ENCODE peak calls at places on chromosomes 4 and X, in ten cellular contexts. S, D, I, X, U, O, V, W, B and C are unnamed samples.

GRCh38 chr4:33837043-33837442 is 2407.3 kb downstream of the ARAP2 start:
- DNase-seq in S (no peak), D (peak; percentile 2), I (no peak), X (peak; percentile 4), U (peak; percentile 6), O (no peak), V (peak; percentile 80), W (no peak), B (no peak), C (peak; percentile 40)

GRCh38 chrX:9539611-9540387 is 74.9 kb downstream of the TBL1X start:
- DNase-seq in S (no peak), D (no peak), I (no peak), X (no peak), U (no peak), O (no peak), V (no peak), W (no peak), B (no peak), C (no peak)

GRCh38 chrX:18755651-18756050 is 48.2 kb downstream of the PPEF1 start:
- DNase-seq in S (no peak), D (no peak), I (no peak), X (peak; percentile 28), U (no peak), O (no peak), V (no peak), W (no peak), B (no peak), C (no peak)

GRCh38 chr4:138034871-138035270 is 207.3 kb downstream of the SLC7A11 start:
- DNase-seq in S (peak; percentile 1), D (peak; percentile 85), I (no peak), X (peak; percentile 67), U (peak; percentile 79), O (no peak), V (peak; percentile 87), W (no peak), B (no peak), C (no peak)

GRCh38 chr4:178275671-178276360 is 833.6 kb upstream of the AGA start:
- DNase-seq in S (no peak), D (no peak), I (no peak), X (no peak), U (peak; percentile 4), O (no peak), V (no peak), W (no peak), B (no peak), C (peak; percentile 3)

GRCh38 chrX:53313746-53314105 is 32.3 kb upstream of the IQSEC2 start:
- DNase-seq in S (no peak), D (no peak), I (no peak), X (no peak), U (no peak), O (no peak), V (no peak), W (no peak), B (no peak), C (no peak)

GRCh38 chrX:19535481-19535880 is 20.2 kb upstream of the MAP3K15 start:
- DNase-seq in S (peak; percentile 41), D (peak; percentile 8), I (no peak), X (no peak), U (peak; percentile 34), O (no peak), V (peak; percentile 24), W (no peak), B (no peak), C (no peak)

GRCh38 chrX:151988706-151989299 is 14.3 kb upstream of the GABRE start:
- DNase-seq in S (no peak), D (no peak), I (no peak), X (no peak), U (no peak), O (no peak), V (no peak), W (no peak), B (no peak), C (no peak)

GRCh38 chr4:63275491-63275890 is 1133.8 kb downstream of the TECRL start:
- DNase-seq in S (no peak), D (no peak), I (no peak), X (no peak), U (no peak), O (no peak), V (no peak), W (no peak), B (no peak), C (no peak)

GRCh38 chr4:89640620-89641366 is 196.2 kb downstream of the SNCA start:
- DNase-seq in S (peak; percentile 63), D (no peak), I (no peak), X (no peak), U (peak; percentile 8), O (no peak), V (peak; percentile 49), W (no peak), B (peak; percentile 17), C (peak; percentile 25)

GRCh38 chrX:10239611-10240064 is 82.9 kb downstream of the CLCN4 start:
- DNase-seq in S (no peak), D (no peak), I (no peak), X (no peak), U (peak; percentile 68), O (no peak), V (peak; percentile 77), W (no peak), B (no peak), C (peak; percentile 74)

GRCh38 chr4:151905197-151905596 is 144.4 kb upstream of the GATB start:
- DNase-seq in S (no peak), D (no peak), I (no peak), X (no peak), U (no peak), O (peak; percentile 43), V (no peak), W (no peak), B (no peak), C (no peak)

GRCh38 chr4:104629601-104630000 is 134.9 kb upstream of the CXXC4 start:
- DNase-seq in S (no peak), D (no peak), I (no peak), X (no peak), U (no peak), O (no peak), V (no peak), W (no peak), B (no peak), C (no peak)